ENCODE peak calls at places on chromosomes 11 and 22, in seven cellular contexts. D is H1, K is HCT116, L is HepG2, B is SK-N-SH, Q is GM12878, U is K562. Y is an unnamed sample.

GRCh38 chr11:7643323-7643722 is 30.0 kb downstream of the CYB5R2 start:
- DNase-seq in Q (no peak), U (no peak), K (no peak), B (no peak), L (no peak), D (no peak), Y (no peak)

GRCh38 chr11:74011360-74012071 is 2.6 kb upstream of the UCP3 start:
- DNase-seq in L (no peak), D (no peak), K (no peak), B (no peak), U (peak; percentile 72), Q (peak; percentile 79), Y (no peak)

GRCh38 chr22:50089231-50090140 is at the start of gene MOV10L1:
- DNase-seq in D (no peak), Q (no peak), U (peak; percentile 73), L (no peak), B (peak; percentile 67), K (no peak), Y (peak; percentile 9)

GRCh38 chr11:125637840-125638239 is 12.9 kb downstream of the CHEK1 start:
- DNase-seq in D (no peak), Q (no peak), B (no peak), L (no peak), U (no peak), K (no peak), Y (peak; percentile 24)

GRCh38 chr11:126147268-126148111 is 64.0 kb downstream of the RPUSD4 start:
- DNase-seq in B (no peak), U (no peak), Q (no peak), K (no peak), D (no peak), L (peak; percentile 94), Y (peak; percentile 67)

GRCh38 chr11:27089746-27090145 is 49.1 kb downstream of the BBOX1 start:
- DNase-seq in U (no peak), B (no peak), L (no peak), D (no peak), Q (no peak), K (no peak), Y (no peak)

GRCh38 chr22:27654536-27655445 is 146.8 kb downstream of the MN1 start:
- DNase-seq in Q (no peak), U (no peak), B (no peak), L (no peak), K (no peak), D (no peak), Y (peak; percentile 75)

GRCh38 chr22:20117656-20118571 is 888 bp upstream of the TRMT2A start:
- DNase-seq in L (no peak), D (no peak), K (no peak), Q (no peak), B (no peak), U (peak; percentile 97), Y (no peak)

GRCh38 chr11:34204396-34205279 is 99.2 kb downstream of the NAT10 start:
- DNase-seq in K (peak; percentile 79), Q (no peak), U (no peak), L (peak; percentile 89), B (no peak), D (no peak), Y (no peak)

GRCh38 chr11:68505596-68505995 is 45.0 kb downstream of the PPP6R3 start:
- DNase-seq in K (no peak), Q (no peak), L (no peak), D (no peak), U (no peak), B (no peak), Y (no peak)

GRCh38 chr22:31488988-31489617 is 539 bp downstream of the EIF4ENIF1 start:
- DNase-seq in L (no peak), K (no peak), Q (no peak), B (peak; percentile 84), U (peak; percentile 27), D (no peak), Y (no peak)

GRCh38 chr22:30290679-30291333 is 1.5 kb upstream of the CASTOR1 start:
- DNase-seq in K (no peak), Q (no peak), U (no peak), D (no peak), L (peak; percentile 63), B (peak; percentile 67), Y (peak; percentile 21)

GRCh38 chr22:31086703-31087330 is 5.7 kb downstream of the SMTN start:
- DNase-seq in B (peak; percentile 13), D (no peak), K (no peak), L (no peak), Q (no peak), U (peak; percentile 71), Y (no peak)

GRCh38 chr11:128574576-128575011 is 12.8 kb downstream of the ETS1 start:
- DNase-seq in D (no peak), L (no peak), K (no peak), B (no peak), Q (no peak), U (no peak), Y (no peak)

GRCh38 chr11:35126879-35127576 is 11.9 kb upstream of the CD44 start:
- DNase-seq in U (no peak), Q (no peak), D (no peak), B (no peak), K (no peak), L (no peak), Y (no peak)

GRCh38 chr11:117898059-117898458 is 21.6 kb upstream of the FXYD6 start:
- DNase-seq in B (no peak), Q (no peak), D (no peak), K (no peak), L (no peak), U (no peak), Y (no peak)

GRCh38 chr22:48749555-48750227 is 1078.0 kb downstream of the BRD1 start:
- DNase-seq in B (no peak), Q (no peak), K (no peak), D (no peak), U (no peak), L (no peak), Y (no peak)

GRCh38 chr11:45022294-45023064 is 71.8 kb upstream of the TP53I11 start:
- DNase-seq in U (no peak), D (no peak), Q (no peak), B (no peak), L (no peak), K (no peak), Y (no peak)

GRCh38 chr11:102436546-102436945 is 16.0 kb downstream of the TMEM123 start:
- DNase-seq in K (no peak), L (no peak), Q (no peak), B (no peak), D (no peak), U (no peak), Y (no peak)

GRCh38 chr22:38026130-38027111 is 30.8 kb upstream of the PICK1 start:
- DNase-seq in L (no peak), Q (no peak), U (no peak), K (no peak), D (no peak), B (peak; percentile 26), Y (no peak)
- TF ChIP-seq JUND in L (no peak), Q (no peak), U (no peak), K (no peak), D (no peak), B (no peak), Y (no peak)

DNA sequence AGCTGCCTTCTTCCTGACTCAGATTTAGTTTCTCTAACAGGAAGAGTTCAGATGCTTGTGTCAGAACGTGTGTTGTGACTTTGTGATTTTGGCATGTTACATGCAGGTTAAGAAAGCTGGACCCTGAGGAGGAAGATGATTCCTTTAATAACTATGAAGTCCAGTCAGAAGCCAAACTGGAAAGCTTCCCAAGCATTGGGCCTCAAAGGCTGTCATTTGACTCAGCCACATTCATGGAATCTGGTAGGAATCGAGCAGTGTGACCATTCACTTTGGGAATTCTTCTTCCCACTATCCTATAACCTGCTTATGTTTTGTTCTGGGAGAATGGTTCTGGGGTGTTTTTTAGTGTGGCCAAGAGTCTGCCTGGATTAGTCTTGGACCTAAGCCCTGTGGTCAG is 48.0 kb downstream of the CABIN1 start:
- DNase-seq in B (no peak), D (no peak), K (no peak), Q (no peak), U (no peak), L (no peak), Y (no peak)
- TF ChIP-seq JUND in B (peak; percentile 70), D (no peak), K (no peak), Q (no peak), U (no peak), L (no peak), Y (no peak)

GRCh38 chr11:66715346-66716085 is 13.5 kb downstream of the SPTBN2 start:
- DNase-seq in K (no peak), U (no peak), B (no peak), L (no peak), Q (no peak), D (no peak), Y (no peak)

GRCh38 chr11:66718320-66718971 is 10.6 kb downstream of the SPTBN2 start:
- DNase-seq in U (no peak), Q (no peak), L (peak; percentile 39), D (no peak), B (no peak), K (no peak), Y (peak; percentile 84)

GRCh38 chr11:66719111-66719872 is 9.7 kb downstream of the SPTBN2 start:
- DNase-seq in U (no peak), B (no peak), Q (no peak), L (peak; percentile 30), D (no peak), K (no peak), Y (no peak)

GRCh38 chr11:66720223-66720898 is 8.7 kb downstream of the SPTBN2 start:
- DNase-seq in L (peak; percentile 83), Q (no peak), B (peak; percentile 60), U (peak; percentile 45), D (peak; percentile 41), K (peak; percentile 83), Y (peak; percentile 98)

DNA sequence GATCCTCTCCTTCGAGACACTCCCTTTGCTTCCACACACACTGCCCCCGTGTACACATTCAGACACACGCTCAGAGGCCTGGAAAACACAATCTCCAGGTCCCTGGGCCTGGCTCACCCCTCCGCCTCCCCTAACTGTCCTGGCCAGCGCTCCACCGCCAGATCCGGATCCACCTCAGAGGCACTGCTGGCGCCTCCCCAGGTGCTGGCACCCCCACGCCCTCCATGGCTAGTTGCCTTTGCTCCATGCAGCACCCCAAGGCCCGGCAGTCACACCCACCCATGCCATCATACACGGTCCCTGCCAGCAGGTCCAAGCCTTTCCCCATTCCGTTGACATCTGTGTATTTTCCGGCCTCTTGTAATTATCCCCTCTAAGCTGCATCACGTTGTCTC is 11.1 kb downstream of the SPTBN2 start:
- DNase-seq in B (no peak), L (no peak), K (no peak), Q (no peak), U (no peak), D (no peak), Y (peak; percentile 20)
- TF ChIP-seq JUND in B (no peak), L (no peak), K (no peak), Q (no peak), U (no peak), D (no peak), Y (no peak)

DNA sequence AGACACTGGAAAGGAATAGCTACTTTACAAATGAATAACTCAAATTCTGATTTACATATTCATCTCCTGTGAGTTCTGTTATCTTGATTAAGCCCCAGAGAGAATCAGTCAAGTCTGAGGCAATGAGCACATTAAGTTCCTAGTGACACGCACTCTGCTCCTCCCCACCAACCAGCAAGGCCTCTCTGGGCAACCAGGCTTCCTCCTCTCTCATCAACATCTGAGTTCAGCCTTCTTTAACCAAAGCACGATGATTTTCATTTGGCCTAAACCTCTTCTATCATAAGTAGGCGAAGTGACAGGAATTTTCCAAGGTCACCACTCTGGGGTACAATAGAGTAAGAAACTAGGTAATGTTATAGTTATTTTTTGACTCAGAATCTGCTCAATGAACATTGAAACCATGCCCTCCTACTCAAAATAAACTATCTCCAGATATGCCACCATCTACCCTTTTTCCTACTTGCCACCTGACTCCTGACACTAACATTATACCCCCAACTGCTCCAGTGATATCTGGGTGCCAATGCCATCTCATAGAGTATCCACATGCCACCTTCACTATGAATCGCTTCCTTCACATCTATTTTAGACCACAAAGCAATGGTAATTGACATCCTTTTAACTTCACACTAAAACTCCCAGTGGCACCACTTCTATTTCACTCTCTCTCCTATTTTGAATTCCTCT is 114.8 kb downstream of the FAM76B start:
- DNase-seq in K (no peak), B (no peak), Q (no peak), D (no peak), L (no peak), U (no peak), Y (no peak)
- TF ChIP-seq JUND in K (no peak), B (no peak), Q (no peak), D (no peak), L (no peak), U (no peak), Y (no peak)

Y was measured in T47D.